ENCODE peak calls at places on chromosomes 1 and 21, in eight cellular contexts. One of them, this sample, is unnamed. For H3K27me3, the result is how much of the 10 kb centered on the place peaks cover.

GRCh38 chr1:53590581-53591515 is 131.6 kb downstream of the DMRTB1 start:
- DNase-seq in adrenal gland: no peak
- DNase-seq in vagina: no peak
- DNase-seq in mammary epithelial cell: no peak
- DNase-seq in effector memory CD4-positive, alpha-beta T cell: no peak
- DNase-seq in heart right ventricle: peak
- DNase-seq in cardiac muscle cell: no peak
- DNase-seq in lung: no peak
- DNase-seq in this sample: no peak

GRCh38 chr1:2384130-2384860 is 7.1 kb downstream of the MORN1 start:
- DNase-seq in cardiac muscle cell: no peak
- DNase-seq in lung: no peak
- DNase-seq in effector memory CD4-positive, alpha-beta T cell: no peak
- DNase-seq in vagina: no peak
- DNase-seq in adrenal gland: peak
- DNase-seq in mammary epithelial cell: no peak
- DNase-seq in heart right ventricle: no peak
- DNase-seq in this sample: no peak

GRCh38 chr1:248704556-248704955 is 2.0 kb upstream of the OR14I1 start:
- DNase-seq in adrenal gland: no peak
- DNase-seq in vagina: no peak
- DNase-seq in cardiac muscle cell: no peak
- DNase-seq in mammary epithelial cell: no peak
- DNase-seq in heart right ventricle: no peak
- DNase-seq in lung: no peak
- DNase-seq in effector memory CD4-positive, alpha-beta T cell: no peak
- DNase-seq in this sample: peak

GRCh38 chr1:119367332-119368124 is 1.1 kb upstream of the HAO2 start:
- DNase-seq in lung: no peak
- DNase-seq in vagina: peak
- DNase-seq in mammary epithelial cell: peak
- DNase-seq in adrenal gland: no peak
- DNase-seq in effector memory CD4-positive, alpha-beta T cell: no peak
- DNase-seq in heart right ventricle: no peak
- DNase-seq in cardiac muscle cell: peak
- DNase-seq in this sample: peak

GRCh38 chr1:236176337-236177336 is 34.3 kb downstream of the GPR137B start:
- DNase-seq in mammary epithelial cell: no peak
- DNase-seq in heart right ventricle: no peak
- DNase-seq in adrenal gland: no peak
- DNase-seq in lung: no peak
- DNase-seq in vagina: no peak
- DNase-seq in effector memory CD4-positive, alpha-beta T cell: no peak
- DNase-seq in cardiac muscle cell: no peak
- DNase-seq in this sample: peak

GRCh38 chr1:118013938-118014337 is 84.4 kb downstream of the WDR3 start:
- DNase-seq in lung: no peak
- DNase-seq in cardiac muscle cell: no peak
- DNase-seq in mammary epithelial cell: no peak
- DNase-seq in effector memory CD4-positive, alpha-beta T cell: no peak
- DNase-seq in heart right ventricle: no peak
- DNase-seq in vagina: no peak
- DNase-seq in adrenal gland: no peak
- DNase-seq in this sample: no peak

GRCh38 chr1:57254006-57254405 is 169.9 kb downstream of the DAB1 start:
- DNase-seq in heart right ventricle: no peak
- DNase-seq in mammary epithelial cell: peak
- DNase-seq in cardiac muscle cell: no peak
- DNase-seq in effector memory CD4-positive, alpha-beta T cell: no peak
- DNase-seq in lung: no peak
- DNase-seq in vagina: no peak
- DNase-seq in adrenal gland: no peak
- DNase-seq in this sample: no peak

GRCh38 chr1:229059671-229060079 is 211.2 kb upstream of the RAB4A start:
- DNase-seq in vagina: no peak
- DNase-seq in cardiac muscle cell: no peak
- DNase-seq in lung: no peak
- DNase-seq in mammary epithelial cell: no peak
- DNase-seq in effector memory CD4-positive, alpha-beta T cell: no peak
- DNase-seq in heart right ventricle: peak
- DNase-seq in adrenal gland: peak
- DNase-seq in this sample: peak

GRCh38 chr1:77511440-77511840 is 171.0 kb downstream of the ZZZ3 start:
- DNase-seq in mammary epithelial cell: no peak
- DNase-seq in cardiac muscle cell: no peak
- DNase-seq in lung: no peak
- DNase-seq in heart right ventricle: no peak
- DNase-seq in adrenal gland: no peak
- DNase-seq in vagina: no peak
- DNase-seq in effector memory CD4-positive, alpha-beta T cell: no peak
- DNase-seq in this sample: no peak

GRCh38 chr1:101440484-101440883 is 203.7 kb downstream of the S1PR1 start:
- DNase-seq in adrenal gland: no peak
- DNase-seq in cardiac muscle cell: no peak
- DNase-seq in vagina: no peak
- DNase-seq in heart right ventricle: no peak
- DNase-seq in effector memory CD4-positive, alpha-beta T cell: no peak
- DNase-seq in mammary epithelial cell: no peak
- DNase-seq in lung: no peak
- DNase-seq in this sample: no peak

GRCh38 chr1:234922987-234923386 is 205.7 kb downstream of the TOMM20 start:
- DNase-seq in cardiac muscle cell: no peak
- DNase-seq in effector memory CD4-positive, alpha-beta T cell: no peak
- DNase-seq in vagina: peak
- DNase-seq in mammary epithelial cell: no peak
- DNase-seq in heart right ventricle: no peak
- DNase-seq in lung: no peak
- DNase-seq in adrenal gland: no peak
- DNase-seq in this sample: no peak

GRCh38 chr1:56331207-56331891 is 248.0 kb downstream of the PLPP3 start:
- DNase-seq in effector memory CD4-positive, alpha-beta T cell: no peak
- DNase-seq in mammary epithelial cell: no peak
- DNase-seq in adrenal gland: no peak
- DNase-seq in vagina: no peak
- DNase-seq in heart right ventricle: no peak
- DNase-seq in lung: no peak
- DNase-seq in cardiac muscle cell: no peak
- DNase-seq in this sample: no peak

GRCh38 chr1:235642021-235642942 is 7.3 kb downstream of the GNG4 start:
- DNase-seq in mammary epithelial cell: peak
- DNase-seq in lung: no peak
- DNase-seq in heart right ventricle: no peak
- DNase-seq in vagina: peak
- DNase-seq in effector memory CD4-positive, alpha-beta T cell: peak
- DNase-seq in adrenal gland: no peak
- DNase-seq in cardiac muscle cell: no peak
- DNase-seq in this sample: peak

GRCh38 chr21:44838038-44838895 is 20.4 kb upstream of the SUMO3 start:
- DNase-seq in heart right ventricle: no peak
- DNase-seq in vagina: no peak
- DNase-seq in adrenal gland: no peak
- DNase-seq in mammary epithelial cell: no peak
- DNase-seq in lung: no peak
- DNase-seq in cardiac muscle cell: no peak
- DNase-seq in effector memory CD4-positive, alpha-beta T cell: no peak
- DNase-seq in this sample: peak

GRCh38 chr1:35725591-35725990 is 6.9 kb upstream of the C1orf216 start:
- DNase-seq in heart right ventricle: no peak
- DNase-seq in adrenal gland: no peak
- DNase-seq in cardiac muscle cell: no peak
- DNase-seq in vagina: no peak
- DNase-seq in mammary epithelial cell: no peak
- DNase-seq in effector memory CD4-positive, alpha-beta T cell: no peak
- DNase-seq in lung: no peak
- DNase-seq in this sample: no peak

GRCh38 chr21:46116189-46116845 is 18.4 kb downstream of the COL6A2 start:
- DNase-seq in vagina: no peak
- DNase-seq in effector memory CD4-positive, alpha-beta T cell: no peak
- DNase-seq in mammary epithelial cell: no peak
- DNase-seq in lung: no peak
- DNase-seq in heart right ventricle: peak
- DNase-seq in adrenal gland: peak
- DNase-seq in cardiac muscle cell: no peak
- DNase-seq in this sample: no peak

GRCh38 chr1:192811594-192812239 is 2.9 kb downstream of the RGS2 start:
- DNase-seq in cardiac muscle cell: no peak
- DNase-seq in heart right ventricle: no peak
- DNase-seq in effector memory CD4-positive, alpha-beta T cell: no peak
- DNase-seq in vagina: no peak
- DNase-seq in adrenal gland: no peak
- DNase-seq in lung: no peak
- DNase-seq in mammary epithelial cell: no peak
- DNase-seq in this sample: peak

DNA sequence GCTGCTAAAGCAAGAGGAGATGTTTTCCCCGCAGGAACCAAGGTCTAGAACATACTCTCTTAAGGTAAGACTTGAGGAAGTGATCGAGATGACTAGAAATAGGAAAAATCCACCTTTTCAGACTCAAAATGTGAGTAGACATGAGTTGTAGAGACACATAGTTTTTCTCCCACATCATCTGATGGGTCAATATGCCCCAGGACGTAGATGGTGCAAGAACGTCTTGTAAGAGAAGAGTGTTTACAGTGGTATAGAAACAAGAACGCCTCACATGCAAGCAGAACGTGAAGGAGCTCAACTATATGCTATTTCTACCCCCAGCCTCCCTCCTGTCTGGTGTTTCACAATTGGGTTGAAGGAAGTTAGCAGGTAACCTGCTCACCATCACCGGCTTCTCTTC is 144.0 kb upstream of the BACE2 start:
- DNase-seq in effector memory CD4-positive, alpha-beta T cell: no peak
- DNase-seq in adrenal gland: no peak
- DNase-seq in lung: no peak
- DNase-seq in cardiac muscle cell: no peak
- DNase-seq in mammary epithelial cell: no peak
- DNase-seq in heart right ventricle: no peak
- DNase-seq in vagina: no peak
- DNase-seq in this sample: no peak
- H3K4me3 ChIP-seq in effector memory CD4-positive, alpha-beta T cell: no peak
- H3K4me3 ChIP-seq in adrenal gland: no peak
- H3K4me3 ChIP-seq in lung: no peak
- H3K4me3 ChIP-seq in cardiac muscle cell: no peak
- H3K4me3 ChIP-seq in mammary epithelial cell: no peak
- H3K4me3 ChIP-seq in heart right ventricle: no peak
- H3K4me3 ChIP-seq in vagina: no peak
- H3K4me3 ChIP-seq in this sample: no peak

GRCh38 chr1:29521438-29521715 is 285.1 kb downstream of the PTPRU start:
- DNase-seq in cardiac muscle cell: no peak
- DNase-seq in mammary epithelial cell: no peak
- DNase-seq in vagina: no peak
- DNase-seq in effector memory CD4-positive, alpha-beta T cell: no peak
- DNase-seq in adrenal gland: no peak
- DNase-seq in heart right ventricle: no peak
- DNase-seq in lung: no peak
- DNase-seq in this sample: no peak

GRCh38 chr1:29519733-29520132 is 283.4 kb downstream of the PTPRU start:
- DNase-seq in heart right ventricle: no peak
- DNase-seq in adrenal gland: no peak
- DNase-seq in lung: peak
- DNase-seq in mammary epithelial cell: no peak
- DNase-seq in effector memory CD4-positive, alpha-beta T cell: no peak
- DNase-seq in cardiac muscle cell: no peak
- DNase-seq in vagina: peak
- DNase-seq in this sample: no peak

GRCh38 chr1:29520571-29521437 is 284.5 kb downstream of the PTPRU start:
- DNase-seq in vagina: peak
- DNase-seq in effector memory CD4-positive, alpha-beta T cell: no peak
- DNase-seq in adrenal gland: no peak
- DNase-seq in lung: no peak
- DNase-seq in cardiac muscle cell: no peak
- DNase-seq in mammary epithelial cell: no peak
- DNase-seq in heart right ventricle: no peak
- DNase-seq in this sample: no peak

GRCh38 chr1:29523531-29523930 is 287.2 kb downstream of the PTPRU start:
- DNase-seq in heart right ventricle: no peak
- DNase-seq in vagina: peak
- DNase-seq in effector memory CD4-positive, alpha-beta T cell: no peak
- DNase-seq in lung: no peak
- DNase-seq in mammary epithelial cell: no peak
- DNase-seq in adrenal gland: no peak
- DNase-seq in cardiac muscle cell: no peak
- DNase-seq in this sample: no peak

GRCh38 chr1:29521846-29522580 is 285.7 kb downstream of the PTPRU start:
- DNase-seq in effector memory CD4-positive, alpha-beta T cell: no peak
- DNase-seq in vagina: peak
- DNase-seq in lung: no peak
- DNase-seq in heart right ventricle: no peak
- DNase-seq in cardiac muscle cell: no peak
- DNase-seq in mammary epithelial cell: no peak
- DNase-seq in adrenal gland: no peak
- DNase-seq in this sample: no peak
- H3K27me3 ChIP-seq in effector memory CD4-positive, alpha-beta T cell: under half
- H3K27me3 ChIP-seq in vagina: under half
- H3K27me3 ChIP-seq in lung: under half
- H3K27me3 ChIP-seq in heart right ventricle: under half
- H3K27me3 ChIP-seq in cardiac muscle cell: under half
- H3K27me3 ChIP-seq in mammary epithelial cell: under half
- H3K27me3 ChIP-seq in adrenal gland: under half
- H3K27me3 ChIP-seq in this sample: under half

GRCh38 chr1:201708085-201708512 is 120.9 kb upstream of the IPO9 start:
- DNase-seq in mammary epithelial cell: no peak
- DNase-seq in effector memory CD4-positive, alpha-beta T cell: no peak
- DNase-seq in lung: no peak
- DNase-seq in heart right ventricle: no peak
- DNase-seq in adrenal gland: no peak
- DNase-seq in cardiac muscle cell: no peak
- DNase-seq in vagina: no peak
- DNase-seq in this sample: no peak

GRCh38 chr1:201708691-201709090 is 120.3 kb upstream of the IPO9 start:
- DNase-seq in effector memory CD4-positive, alpha-beta T cell: no peak
- DNase-seq in heart right ventricle: no peak
- DNase-seq in lung: no peak
- DNase-seq in mammary epithelial cell: no peak
- DNase-seq in vagina: no peak
- DNase-seq in cardiac muscle cell: no peak
- DNase-seq in adrenal gland: no peak
- DNase-seq in this sample: no peak

GRCh38 chr1:201711101-201711597 is 117.8 kb upstream of the IPO9 start:
- DNase-seq in effector memory CD4-positive, alpha-beta T cell: no peak
- DNase-seq in heart right ventricle: no peak
- DNase-seq in vagina: no peak
- DNase-seq in lung: no peak
- DNase-seq in mammary epithelial cell: no peak
- DNase-seq in cardiac muscle cell: no peak
- DNase-seq in adrenal gland: no peak
- DNase-seq in this sample: no peak

GRCh38 chr1:201710632-201711031 is 118.3 kb upstream of the IPO9 start:
- DNase-seq in mammary epithelial cell: peak
- DNase-seq in effector memory CD4-positive, alpha-beta T cell: no peak
- DNase-seq in vagina: no peak
- DNase-seq in heart right ventricle: no peak
- DNase-seq in cardiac muscle cell: no peak
- DNase-seq in adrenal gland: no peak
- DNase-seq in lung: no peak
- DNase-seq in this sample: no peak

GRCh38 chr1:201709564-201710295 is 119.2 kb upstream of the IPO9 start:
- DNase-seq in heart right ventricle: peak
- DNase-seq in lung: peak
- DNase-seq in mammary epithelial cell: peak
- DNase-seq in adrenal gland: peak
- DNase-seq in vagina: no peak
- DNase-seq in cardiac muscle cell: peak
- DNase-seq in effector memory CD4-positive, alpha-beta T cell: no peak
- DNase-seq in this sample: peak
- H3K27ac ChIP-seq in heart right ventricle: peak
- H3K27ac ChIP-seq in lung: no peak
- H3K27ac ChIP-seq in mammary epithelial cell: no peak
- H3K27ac ChIP-seq in adrenal gland: no peak
- H3K27ac ChIP-seq in vagina: peak
- H3K27ac ChIP-seq in cardiac muscle cell: peak
- H3K27ac ChIP-seq in effector memory CD4-positive, alpha-beta T cell: no peak
- H3K27ac ChIP-seq in this sample: no peak

GRCh38 chr1:247118946-247119446 is 14.8 kb upstream of the ZNF669 start:
- DNase-seq in effector memory CD4-positive, alpha-beta T cell: no peak
- DNase-seq in heart right ventricle: no peak
- DNase-seq in cardiac muscle cell: peak
- DNase-seq in lung: no peak
- DNase-seq in vagina: no peak
- DNase-seq in mammary epithelial cell: no peak
- DNase-seq in adrenal gland: no peak
- DNase-seq in this sample: no peak
- H3K4me3 ChIP-seq in effector memory CD4-positive, alpha-beta T cell: no peak
- H3K4me3 ChIP-seq in heart right ventricle: no peak
- H3K4me3 ChIP-seq in cardiac muscle cell: no peak
- H3K4me3 ChIP-seq in lung: no peak
- H3K4me3 ChIP-seq in vagina: no peak
- H3K4me3 ChIP-seq in mammary epithelial cell: no peak
- H3K4me3 ChIP-seq in adrenal gland: no peak
- H3K4me3 ChIP-seq in this sample: no peak

This sample was measured in small intestine.